ENCODE peak calls at places on chromosomes 7 and 10, in eight cellular contexts. U is heart right ventricle; V is IMR-90; W is astrocyte of the cerebellum; X is adipocyte; R is CD8-positive, alpha-beta memory T cell; F is fibroblast of the aortic adventitia; L is dorsolateral prefrontal cortex. K is an unnamed sample.

GRCh38 chr7:43454936-43455518 is 127.9 kb upstream of the STK17A start:
- DNase-seq in U (no peak), V (peak), W (peak), X (peak), R (no peak), F (peak), L (no peak), K (peak)

GRCh38 chr7:155340071-155340531 is 42.4 kb downstream of the INSIG1 start:
- DNase-seq in U (no peak), V (no peak), W (no peak), X (no peak), R (no peak), F (no peak), L (no peak), K (no peak)

GRCh38 chr10:95464280-95464679 is 96.9 kb downstream of the SORBS1 start:
- DNase-seq in U (no peak), V (no peak), W (no peak), X (no peak), R (no peak), F (no peak), L (no peak), K (no peak)

GRCh38 chr7:100089458-100090201 is 861 bp downstream of the COPS6 start:
- DNase-seq in U (no peak), V (peak), W (no peak), X (peak), R (no peak), F (peak), L (no peak), K (no peak)

GRCh38 chr7:33904680-33905388 is 505 bp upstream of the BMPER start:
- DNase-seq in U (peak), V (peak), W (no peak), X (peak), R (no peak), F (peak), L (no peak), K (no peak)

GRCh38 chr7:4694653-4695335 is 12.7 kb downstream of the FOXK1 start:
- DNase-seq in U (no peak), V (peak), W (peak), X (peak), R (no peak), F (peak), L (no peak), K (no peak)

GRCh38 chr10:29656451-29656992 is 21.8 kb upstream of the SVIL start:
- DNase-seq in U (no peak), V (no peak), W (no peak), X (no peak), R (no peak), F (no peak), L (no peak), K (no peak)

GRCh38 chr7:80630611-80631010 is 7.8 kb upstream of the CD36 start:
- DNase-seq in U (no peak), V (peak), W (peak), X (peak), R (no peak), F (no peak), L (no peak), K (no peak)

GRCh38 chr7:2488272-2488645 is 12.1 kb upstream of the GRIFIN start:
- DNase-seq in U (no peak), V (no peak), W (no peak), X (peak), R (no peak), F (peak), L (no peak), K (no peak)

GRCh38 chr10:22556774-22557173 is 157.6 kb downstream of the PIP4K2A start:
- DNase-seq in U (no peak), V (no peak), W (no peak), X (no peak), R (no peak), F (no peak), L (no peak), K (no peak)

GRCh38 chr7:91718071-91718470 is 162.4 kb downstream of the MTERF1 start:
- DNase-seq in U (no peak), V (no peak), W (no peak), X (no peak), R (no peak), F (peak), L (no peak), K (no peak)

GRCh38 chr10:133391761-133392518 is 2.0 kb upstream of the MTG1 start:
- DNase-seq in U (no peak), V (no peak), W (no peak), X (no peak), R (no peak), F (no peak), L (no peak), K (no peak)

GRCh38 chr10:77837248-77837924 is 89.2 kb downstream of the DLG5 start:
- DNase-seq in U (no peak), V (peak), W (peak), X (peak), R (peak), F (no peak), L (peak), K (peak)

DNA sequence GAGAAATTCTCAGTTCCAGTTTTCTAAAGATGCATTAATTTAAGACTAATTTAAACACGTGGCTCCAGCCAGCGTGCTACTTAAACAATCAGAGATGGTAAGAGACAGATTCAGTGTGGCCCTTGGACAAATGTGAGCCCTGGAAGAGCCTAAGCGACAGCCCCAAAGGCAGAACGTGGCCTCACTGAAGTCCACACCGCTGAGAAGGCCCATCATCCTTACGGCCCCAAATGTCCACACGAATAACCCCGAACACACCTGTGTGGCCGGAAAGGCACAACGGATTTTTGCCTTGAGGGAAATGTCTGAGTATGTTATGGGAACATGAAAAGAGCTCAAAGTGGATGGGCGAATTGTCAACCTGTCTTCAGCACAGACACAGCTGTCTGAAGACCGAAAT is 3.2 kb downstream of the COX19 start:
- DNase-seq in U (no peak), V (no peak), W (no peak), X (no peak), R (no peak), F (no peak), L (no peak), K (no peak)
- H3K4me3 ChIP-seq in U (no peak), V (no peak), W (no peak), X (no peak), R (no peak), F (no peak), L (no peak), K (no peak)

DNA sequence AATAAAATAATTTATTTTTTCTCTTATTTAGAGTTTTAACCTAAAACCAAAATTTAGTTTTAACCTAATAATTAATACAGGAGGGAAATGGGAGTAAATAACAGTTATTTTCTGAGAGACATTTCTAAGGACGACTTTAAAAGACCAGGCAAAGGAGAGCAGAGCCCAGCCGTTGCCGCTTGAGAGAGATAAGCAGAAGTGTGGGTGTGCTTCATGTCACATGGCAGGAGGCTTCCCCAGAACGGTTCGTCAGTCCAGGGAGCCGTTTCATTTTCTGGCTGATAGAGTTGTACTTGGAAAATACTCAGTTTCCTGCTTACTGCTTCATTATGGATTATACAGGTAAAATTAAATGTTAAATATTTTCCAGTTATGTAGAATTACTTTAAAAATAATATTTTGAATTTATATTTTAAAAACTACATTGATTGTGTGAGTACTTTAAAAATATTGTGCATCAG is 61.4 kb downstream of the ST7 start:
- DNase-seq in U (peak), V (peak), W (no peak), X (no peak), R (no peak), F (peak), L (no peak), K (no peak)
- H3K4me3 ChIP-seq in U (no peak), V (no peak), W (no peak), X (peak), R (no peak), F (peak), L (peak), K (no peak)

GRCh38 chr7:101365956-101366355 is 3.3 kb downstream of the COL26A1 start:
- DNase-seq in U (no peak), V (no peak), W (no peak), X (no peak), R (no peak), F (no peak), L (peak), K (no peak)

GRCh38 chr7:101363734-101364374 is 1.2 kb downstream of the COL26A1 start:
- DNase-seq in U (peak), V (peak), W (peak), X (peak), R (peak), F (peak), L (peak), K (peak)

GRCh38 chr7:101367676-101368075 is 5.0 kb downstream of the COL26A1 start:
- DNase-seq in U (no peak), V (no peak), W (no peak), X (no peak), R (no peak), F (no peak), L (no peak), K (peak)

GRCh38 chr7:101370836-101371235 is 8.2 kb downstream of the COL26A1 start:
- DNase-seq in U (no peak), V (no peak), W (no peak), X (no peak), R (no peak), F (no peak), L (no peak), K (peak)

GRCh38 chr7:101368422-101369165 is 5.9 kb downstream of the COL26A1 start:
- DNase-seq in U (no peak), V (no peak), W (no peak), X (no peak), R (no peak), F (no peak), L (no peak), K (no peak)
- H3K4me3 ChIP-seq in U (no peak), V (no peak), W (no peak), X (no peak), R (no peak), F (no peak), L (no peak), K (no peak)

DNA sequence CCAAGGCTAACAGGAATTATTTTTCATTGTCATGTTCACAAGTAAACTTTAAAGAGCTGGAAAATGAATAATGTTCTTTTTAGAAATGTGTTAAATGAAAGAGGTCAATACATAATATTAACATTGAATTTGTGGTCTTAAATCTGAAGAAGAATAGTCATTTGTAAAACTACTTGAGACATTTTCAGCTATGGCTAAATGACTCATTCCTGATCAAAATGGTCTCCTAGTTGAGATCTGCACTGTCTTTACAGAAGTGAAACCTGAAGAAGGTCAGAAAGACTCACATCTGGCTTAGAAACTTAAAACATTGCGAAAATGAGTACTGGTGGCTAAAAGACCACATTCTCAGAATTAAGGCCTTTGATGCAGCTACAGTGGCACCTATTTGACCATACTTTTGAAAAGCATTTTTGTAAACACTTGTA is 5.9 kb downstream of the PIK3CG start:
- DNase-seq in U (no peak), V (peak), W (no peak), X (peak), R (no peak), F (no peak), L (no peak), K (no peak)
- H3K4me3 ChIP-seq in U (no peak), V (no peak), W (no peak), X (no peak), R (peak), F (no peak), L (no peak), K (no peak)

GRCh38 chr7:84204655-84205054 is 10.1 kb upstream of the SEMA3A start:
- DNase-seq in U (no peak), V (peak), W (no peak), X (no peak), R (no peak), F (peak), L (no peak), K (no peak)

GRCh38 chr7:84207025-84207424 is 12.4 kb upstream of the SEMA3A start:
- DNase-seq in U (no peak), V (no peak), W (no peak), X (no peak), R (no peak), F (no peak), L (no peak), K (no peak)

GRCh38 chr7:84209006-84209405 is 14.4 kb upstream of the SEMA3A start:
- DNase-seq in U (no peak), V (no peak), W (no peak), X (no peak), R (no peak), F (no peak), L (no peak), K (no peak)

GRCh38 chr7:84210301-84210700 is 15.7 kb upstream of the SEMA3A start:
- DNase-seq in U (no peak), V (no peak), W (no peak), X (no peak), R (no peak), F (no peak), L (no peak), K (no peak)

GRCh38 chr7:84207620-84208019 is 13.0 kb upstream of the SEMA3A start:
- DNase-seq in U (no peak), V (no peak), W (no peak), X (no peak), R (no peak), F (no peak), L (no peak), K (no peak)
- H3K4me3 ChIP-seq in U (no peak), V (no peak), W (no peak), X (no peak), R (no peak), F (no peak), L (no peak), K (no peak)

DNA sequence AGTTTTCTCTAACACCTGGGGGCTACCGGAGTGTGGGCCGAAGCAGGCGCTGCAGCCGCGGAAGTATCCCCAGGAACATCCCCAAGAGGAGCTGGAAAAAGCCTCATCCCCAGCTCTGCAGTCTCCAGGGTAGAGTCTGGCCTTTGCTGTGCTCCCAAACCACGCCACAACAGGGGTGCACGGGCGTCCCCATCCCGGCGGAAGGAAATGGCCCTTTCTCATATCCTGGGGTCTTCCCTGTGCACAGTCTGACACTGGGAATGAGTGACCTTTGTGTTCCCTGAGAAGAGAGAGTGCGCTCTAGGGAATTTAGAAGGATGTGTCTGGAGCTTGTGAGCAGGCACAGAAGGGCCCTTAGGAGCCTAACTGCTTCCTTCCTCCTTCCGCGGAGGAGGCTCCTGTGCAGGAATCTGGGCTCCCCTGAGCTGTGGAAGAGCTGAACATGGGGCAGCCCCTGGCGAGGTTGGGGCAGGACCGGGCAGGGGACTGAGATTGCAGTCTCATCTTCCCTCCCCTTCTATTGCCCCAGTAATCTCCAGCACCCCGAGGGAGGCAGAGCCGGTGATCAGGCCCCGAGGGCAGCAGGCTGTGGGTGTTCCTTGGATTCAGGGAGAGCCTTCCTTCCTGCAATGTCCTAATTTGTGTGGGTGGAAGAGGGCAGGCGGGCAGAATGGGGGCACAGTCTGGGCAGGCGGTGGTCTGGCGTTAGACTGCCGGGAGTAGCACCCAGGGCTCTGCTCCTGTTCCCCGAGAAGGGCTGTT is 1.3 kb downstream of the REPIN1 start:
- DNase-seq in U (no peak), V (no peak), W (no peak), X (peak), R (no peak), F (no peak), L (no peak), K (no peak)
- H3K4me3 ChIP-seq in U (peak), V (peak), W (peak), X (peak), R (peak), F (peak), L (peak), K (peak)

DNA sequence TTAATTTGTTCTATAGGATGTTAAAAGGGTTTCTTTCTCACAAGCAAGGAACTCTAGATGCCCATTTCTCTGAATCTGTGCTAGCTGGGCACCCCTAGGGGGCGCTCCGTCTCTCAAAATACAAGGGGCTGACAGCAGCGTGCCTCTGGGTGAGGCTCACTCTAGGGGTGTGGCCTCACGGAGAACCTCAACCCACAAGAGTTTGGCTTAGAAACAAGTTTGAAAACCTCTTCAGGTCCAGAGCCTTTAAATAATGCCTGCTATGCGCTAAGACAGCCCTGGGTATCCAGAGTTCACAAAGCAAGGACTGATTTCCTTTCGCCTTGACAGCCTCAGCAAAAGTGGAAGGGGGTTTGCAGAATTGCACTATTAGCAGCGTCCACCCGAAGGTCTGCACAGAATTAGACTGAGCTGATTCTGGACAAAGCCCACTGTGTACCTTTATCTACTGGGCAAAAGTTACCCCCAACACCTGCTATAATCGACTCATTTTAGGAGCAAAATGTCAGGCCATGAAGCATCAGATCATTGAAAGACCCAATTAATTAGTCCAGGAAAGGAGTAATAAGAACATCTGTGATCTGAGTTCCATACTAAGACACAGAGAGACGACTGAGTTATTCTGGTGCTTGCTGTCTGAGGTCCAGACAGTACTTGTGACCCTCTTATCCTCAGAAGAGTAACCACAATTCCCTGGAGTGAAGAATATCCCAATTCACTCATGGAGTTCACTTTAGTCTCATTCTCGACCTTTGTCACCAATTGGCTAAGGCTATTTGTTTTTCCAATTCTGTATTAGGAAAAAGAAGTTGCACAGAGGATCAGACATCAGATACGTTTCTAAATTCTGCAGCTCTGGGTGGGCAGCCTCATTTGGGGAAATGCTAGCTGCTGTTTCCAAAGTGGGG is 574 bp upstream of the CPED1 start:
- DNase-seq in U (peak), V (peak), W (peak), X (peak), R (peak), F (peak), L (peak), K (peak)
- H3K4me3 ChIP-seq in U (peak), V (peak), W (peak), X (peak), R (peak), F (peak), L (peak), K (no peak)

GRCh38 chr7:55568613-55569268 is 3.6 kb downstream of the VOPP1 start:
- DNase-seq in U (no peak), V (peak), W (no peak), X (peak), R (no peak), F (peak), L (no peak), K (no peak)
- H3K4me3 ChIP-seq in U (no peak), V (no peak), W (no peak), X (no peak), R (peak), F (no peak), L (no peak), K (no peak)

K was measured in Jurkat, Clone E6-1.